ENCODE peak calls at places on chromosomes 13 and 19, in nine cellular contexts. One of them, this sample, is unnamed.

GRCh38 chr19:14412436-14413071 is 6.6 kb downstream of the DDX39A start:
- DNase-seq in COR-L47: no peak
- DNase-seq in NCI-H460: no peak
- DNase-seq in NCI-H1092 treated with DMSO at 0.1 percent for 48 hours: no peak
- DNase-seq in amniotic epithelial cell: no peak
- DNase-seq in activated CD4-positive, alpha-beta T cell treated with anti-CD3 and anti-CD28 coated beads for 1 hour: peak; percentile 22
- DNase-seq in pancreas: no peak
- DNase-seq in vagina: no peak
- DNase-seq in naive B cell: no peak
- DNase-seq in this sample: no peak

GRCh38 chr19:54137913-54138776 is 583 bp downstream of the CNOT3 start:
- DNase-seq in COR-L47: peak; percentile 27
- DNase-seq in NCI-H460: no peak
- DNase-seq in NCI-H1092 treated with DMSO at 0.1 percent for 48 hours: no peak
- DNase-seq in amniotic epithelial cell: no peak
- DNase-seq in activated CD4-positive, alpha-beta T cell treated with anti-CD3 and anti-CD28 coated beads for 1 hour: no peak
- DNase-seq in pancreas: peak; percentile 69
- DNase-seq in vagina: no peak
- DNase-seq in naive B cell: peak; percentile 20
- DNase-seq in this sample: no peak

GRCh38 chr19:52786078-52786463 is 520 bp downstream of the ZNF600 start:
- DNase-seq in COR-L47: no peak
- DNase-seq in NCI-H460: no peak
- DNase-seq in NCI-H1092 treated with DMSO at 0.1 percent for 48 hours: no peak
- DNase-seq in amniotic epithelial cell: no peak
- DNase-seq in activated CD4-positive, alpha-beta T cell treated with anti-CD3 and anti-CD28 coated beads for 1 hour: no peak
- DNase-seq in pancreas: peak; percentile 59
- DNase-seq in vagina: no peak
- DNase-seq in naive B cell: no peak
- DNase-seq in this sample: no peak

GRCh38 chr13:37598572-37598971 is at the start of gene POSTN:
- DNase-seq in COR-L47: no peak
- DNase-seq in NCI-H460: no peak
- DNase-seq in NCI-H1092 treated with DMSO at 0.1 percent for 48 hours: no peak
- DNase-seq in amniotic epithelial cell: peak; percentile 70
- DNase-seq in activated CD4-positive, alpha-beta T cell treated with anti-CD3 and anti-CD28 coated beads for 1 hour: no peak
- DNase-seq in pancreas: no peak
- DNase-seq in vagina: no peak
- DNase-seq in naive B cell: no peak
- DNase-seq in this sample: no peak

GRCh38 chr13:71021810-71022422 is 845.1 kb downstream of the DACH1 start:
- DNase-seq in COR-L47: no peak
- DNase-seq in NCI-H460: no peak
- DNase-seq in NCI-H1092 treated with DMSO at 0.1 percent for 48 hours: no peak
- DNase-seq in amniotic epithelial cell: no peak
- DNase-seq in activated CD4-positive, alpha-beta T cell treated with anti-CD3 and anti-CD28 coated beads for 1 hour: no peak
- DNase-seq in pancreas: no peak
- DNase-seq in vagina: no peak
- DNase-seq in naive B cell: peak; percentile 7
- DNase-seq in this sample: peak; percentile 52

GRCh38 chr19:36745870-36746269 is 26.7 kb downstream of the ZNF850 start:
- DNase-seq in COR-L47: no peak
- DNase-seq in NCI-H460: no peak
- DNase-seq in NCI-H1092 treated with DMSO at 0.1 percent for 48 hours: no peak
- DNase-seq in amniotic epithelial cell: no peak
- DNase-seq in activated CD4-positive, alpha-beta T cell treated with anti-CD3 and anti-CD28 coated beads for 1 hour: no peak
- DNase-seq in pancreas: no peak
- DNase-seq in vagina: no peak
- DNase-seq in naive B cell: no peak
- DNase-seq in this sample: no peak

GRCh38 chr19:14440049-14440448 is 6.9 kb downstream of the PKN1 start:
- DNase-seq in COR-L47: no peak
- DNase-seq in NCI-H460: no peak
- DNase-seq in NCI-H1092 treated with DMSO at 0.1 percent for 48 hours: no peak
- DNase-seq in amniotic epithelial cell: no peak
- DNase-seq in activated CD4-positive, alpha-beta T cell treated with anti-CD3 and anti-CD28 coated beads for 1 hour: peak; percentile 64
- DNase-seq in pancreas: no peak
- DNase-seq in vagina: no peak
- DNase-seq in naive B cell: peak; percentile 79
- DNase-seq in this sample: peak; percentile 83

GRCh38 chr13:38979891-38980627 is 10.6 kb downstream of the STOML3 start:
- DNase-seq in COR-L47: peak; percentile 94
- DNase-seq in NCI-H460: no peak
- DNase-seq in NCI-H1092 treated with DMSO at 0.1 percent for 48 hours: peak; percentile 60
- DNase-seq in amniotic epithelial cell: no peak
- DNase-seq in activated CD4-positive, alpha-beta T cell treated with anti-CD3 and anti-CD28 coated beads for 1 hour: no peak
- DNase-seq in pancreas: no peak
- DNase-seq in vagina: no peak
- DNase-seq in naive B cell: no peak
- DNase-seq in this sample: no peak

GRCh38 chr19:16223746-16224145 is 26.0 kb downstream of the AP1M1 start:
- DNase-seq in COR-L47: no peak
- DNase-seq in NCI-H460: no peak
- DNase-seq in NCI-H1092 treated with DMSO at 0.1 percent for 48 hours: no peak
- DNase-seq in amniotic epithelial cell: no peak
- DNase-seq in activated CD4-positive, alpha-beta T cell treated with anti-CD3 and anti-CD28 coated beads for 1 hour: no peak
- DNase-seq in pancreas: no peak
- DNase-seq in vagina: peak; percentile 87
- DNase-seq in naive B cell: no peak
- DNase-seq in this sample: no peak

GRCh38 chr13:65472336-65472735 is 1757.8 kb downstream of the PCDH9 start:
- DNase-seq in COR-L47: no peak
- DNase-seq in NCI-H460: no peak
- DNase-seq in NCI-H1092 treated with DMSO at 0.1 percent for 48 hours: no peak
- DNase-seq in amniotic epithelial cell: no peak
- DNase-seq in activated CD4-positive, alpha-beta T cell treated with anti-CD3 and anti-CD28 coated beads for 1 hour: no peak
- DNase-seq in pancreas: no peak
- DNase-seq in vagina: no peak
- DNase-seq in naive B cell: no peak
- DNase-seq in this sample: peak; percentile 70

GRCh38 chr13:22717036-22717435 is 463.7 kb upstream of the SGCG start:
- DNase-seq in COR-L47: no peak
- DNase-seq in NCI-H460: no peak
- DNase-seq in NCI-H1092 treated with DMSO at 0.1 percent for 48 hours: no peak
- DNase-seq in amniotic epithelial cell: no peak
- DNase-seq in activated CD4-positive, alpha-beta T cell treated with anti-CD3 and anti-CD28 coated beads for 1 hour: no peak
- DNase-seq in pancreas: no peak
- DNase-seq in vagina: no peak
- DNase-seq in naive B cell: no peak
- DNase-seq in this sample: no peak

GRCh38 chr13:41568990-41569387 is 111.6 kb downstream of the RGCC start:
- DNase-seq in COR-L47: no peak
- DNase-seq in NCI-H460: no peak
- DNase-seq in NCI-H1092 treated with DMSO at 0.1 percent for 48 hours: no peak
- DNase-seq in amniotic epithelial cell: peak; percentile 72
- DNase-seq in activated CD4-positive, alpha-beta T cell treated with anti-CD3 and anti-CD28 coated beads for 1 hour: no peak
- DNase-seq in pancreas: no peak
- DNase-seq in vagina: no peak
- DNase-seq in naive B cell: no peak
- DNase-seq in this sample: no peak

GRCh38 chr13:112447306-112447705 is 71.2 kb downstream of the SPACA7 start:
- DNase-seq in COR-L47: no peak
- DNase-seq in NCI-H460: no peak
- DNase-seq in NCI-H1092 treated with DMSO at 0.1 percent for 48 hours: no peak
- DNase-seq in amniotic epithelial cell: no peak
- DNase-seq in activated CD4-positive, alpha-beta T cell treated with anti-CD3 and anti-CD28 coated beads for 1 hour: no peak
- DNase-seq in pancreas: no peak
- DNase-seq in vagina: no peak
- DNase-seq in naive B cell: no peak
- DNase-seq in this sample: no peak

GRCh38 chr19:15161028-15161984 is 39.5 kb downstream of the NOTCH3 start:
- DNase-seq in COR-L47: peak; percentile 39
- DNase-seq in NCI-H460: peak; percentile 32
- DNase-seq in NCI-H1092 treated with DMSO at 0.1 percent for 48 hours: peak; percentile 32
- DNase-seq in amniotic epithelial cell: peak; percentile 43
- DNase-seq in activated CD4-positive, alpha-beta T cell treated with anti-CD3 and anti-CD28 coated beads for 1 hour: no peak
- DNase-seq in pancreas: no peak
- DNase-seq in vagina: no peak
- DNase-seq in naive B cell: no peak
- DNase-seq in this sample: peak; percentile 29

GRCh38 chr13:33279898-33280549 is 5.5 kb downstream of the STARD13 start:
- DNase-seq in COR-L47: no peak
- DNase-seq in NCI-H460: peak; percentile 71
- DNase-seq in NCI-H1092 treated with DMSO at 0.1 percent for 48 hours: no peak
- DNase-seq in amniotic epithelial cell: peak; percentile 91
- DNase-seq in activated CD4-positive, alpha-beta T cell treated with anti-CD3 and anti-CD28 coated beads for 1 hour: no peak
- DNase-seq in pancreas: no peak
- DNase-seq in vagina: no peak
- DNase-seq in naive B cell: no peak
- DNase-seq in this sample: no peak

GRCh38 chr19:50266896-50267295 is 62.3 kb downstream of the KCNC3 start:
- DNase-seq in COR-L47: no peak
- DNase-seq in NCI-H460: no peak
- DNase-seq in NCI-H1092 treated with DMSO at 0.1 percent for 48 hours: no peak
- DNase-seq in amniotic epithelial cell: no peak
- DNase-seq in activated CD4-positive, alpha-beta T cell treated with anti-CD3 and anti-CD28 coated beads for 1 hour: no peak
- DNase-seq in pancreas: no peak
- DNase-seq in vagina: no peak
- DNase-seq in naive B cell: no peak
- DNase-seq in this sample: no peak

This sample was measured in AML-193.